ENCODE peak calls at places on chromosome 9, in nine cellular contexts. I is GM23338, O is GM12891, N is stomach, Z is HL-60, P is transverse colon, T is suprapubic skin, M is sigmoid colon, F is GM12892. Q is an unnamed sample.

GRCh38 chr9:104494808-104495207 is 9.3 kb upstream of the OR13F1 start:
- DNase-seq in I (peak), Z (no peak), F (no peak), T (no peak), N (no peak), M (no peak), P (no peak), O (no peak), Q (no peak)

GRCh38 chr9:94490465-94490864 is 64.4 kb upstream of the PCAT7 start:
- DNase-seq in M (no peak), Z (no peak), I (peak), T (no peak), P (no peak), N (no peak), O (no peak), F (no peak), Q (no peak)

GRCh38 chr9:124133752-124134151 is 122.2 kb downstream of the LHX2 start:
- DNase-seq in N (peak), M (no peak), P (peak), O (no peak), T (no peak), I (peak), F (no peak), Z (peak), Q (no peak)

GRCh38 chr9:136321561-136321960 is 5.8 kb upstream of the GPSM1 start:
- DNase-seq in P (no peak), F (no peak), O (no peak), I (no peak), M (no peak), T (no peak), N (no peak), Z (no peak), Q (no peak)

GRCh38 chr9:581673-582497 is 259.6 kb upstream of the DMRT1 start:
- DNase-seq in F (no peak), N (no peak), Z (no peak), I (peak), P (no peak), O (no peak), M (no peak), T (no peak), Q (no peak)

GRCh38 chr9:135392511-135392910 is 87.1 kb upstream of the PPP1R26 start:
- DNase-seq in N (no peak), O (no peak), Z (no peak), T (no peak), F (no peak), P (no peak), I (no peak), M (no peak), Q (no peak)

GRCh38 chr9:107730691-107731090 is 241.1 kb upstream of the KLF4 start:
- DNase-seq in M (no peak), I (no peak), Z (no peak), P (no peak), F (no peak), N (no peak), T (no peak), O (no peak), Q (no peak)

GRCh38 chr9:10366171-10366779 is 246.5 kb downstream of the PTPRD start:
- DNase-seq in I (peak), Z (peak), O (peak), P (no peak), T (no peak), F (no peak), N (no peak), M (no peak), Q (no peak)

GRCh38 chr9:35962126-35962906 is 4.4 kb upstream of the OR2S2 start:
- DNase-seq in I (peak), N (no peak), M (peak), T (no peak), Z (no peak), P (peak), F (no peak), O (no peak), Q (peak)

GRCh38 chr9:2181794-2182193 is 166.6 kb downstream of the SMARCA2 start:
- DNase-seq in F (no peak), N (peak), M (no peak), P (peak), I (peak), T (no peak), O (no peak), Z (peak), Q (no peak)

GRCh38 chr9:87722393-87722792 is 3.5 kb upstream of the CTSL start:
- DNase-seq in P (no peak), M (no peak), F (no peak), Z (no peak), I (no peak), N (no peak), T (no peak), O (no peak), Q (peak)

GRCh38 chr9:14029811-14030210 is 284.1 kb downstream of the NFIB start:
- DNase-seq in M (no peak), T (no peak), F (no peak), O (no peak), P (no peak), I (no peak), N (no peak), Z (no peak), Q (no peak)

GRCh38 chr9:73081979-73082657 is 69.5 kb upstream of the ANXA1 start:
- DNase-seq in T (no peak), Z (no peak), F (peak), M (no peak), I (peak), O (no peak), P (no peak), N (no peak), Q (no peak)

GRCh38 chr9:9117866-9118265 is 1318.3 kb upstream of the DMAC1 start:
- DNase-seq in T (no peak), F (no peak), O (no peak), I (no peak), N (no peak), M (no peak), Z (no peak), P (no peak), Q (no peak)

GRCh38 chr9:119898316-119898715 is 529.1 kb upstream of the BRINP1 start:
- DNase-seq in N (no peak), Z (no peak), I (no peak), M (no peak), F (no peak), T (no peak), O (no peak), P (no peak), Q (no peak)

GRCh38 chr9:31824860-31825259 is 559.6 kb upstream of the ACO1 start:
- DNase-seq in I (no peak), P (no peak), F (no peak), O (no peak), M (no peak), T (no peak), Z (no peak), N (no peak), Q (no peak)

GRCh38 chr9:93974151-93974550 is 19.0 kb upstream of the BARX1 start:
- DNase-seq in O (no peak), I (no peak), F (no peak), T (no peak), P (no peak), M (no peak), Z (no peak), N (peak), Q (no peak)

GRCh38 chr9:96626912-96627311 is 7.3 kb upstream of the CDC14B start:
- DNase-seq in Z (no peak), M (no peak), O (no peak), F (no peak), P (no peak), T (no peak), I (no peak), N (no peak), Q (no peak)

GRCh38 chr9:2299156-2299842 is 284.2 kb downstream of the SMARCA2 start:
- DNase-seq in T (no peak), P (peak), O (no peak), F (no peak), N (peak), Z (no peak), M (no peak), I (no peak), Q (no peak)

GRCh38 chr9:86902606-86903460 is 44.5 kb downstream of the GAS1 start:
- DNase-seq in Z (no peak), M (no peak), O (no peak), T (no peak), I (peak), N (no peak), P (no peak), F (no peak), Q (peak)

GRCh38 chr9:91795500-91796241 is 154.4 kb downstream of the ROR2 start:
- DNase-seq in M (peak), O (no peak), F (no peak), Z (no peak), T (no peak), P (no peak), N (no peak), I (no peak), Q (no peak)
- TF ChIP-seq POLR2AphosphoS5 in M (no peak), O (no peak), F (no peak), Z (no peak), T (no peak), P (no peak), N (no peak), I (no peak), Q (no peak)

GRCh38 chr9:77017505-77017894 is 2.0 kb upstream of the FOXB2 start:
- DNase-seq in T (no peak), M (no peak), N (no peak), I (no peak), O (no peak), P (no peak), F (no peak), Z (no peak), Q (no peak)

GRCh38 chr9:77014597-77015263 is 4.7 kb upstream of the FOXB2 start:
- DNase-seq in M (no peak), F (no peak), T (no peak), Z (no peak), N (no peak), I (peak), P (no peak), O (no peak), Q (no peak)

GRCh38 chr9:77015291-77016048 is 4.0 kb upstream of the FOXB2 start:
- DNase-seq in T (no peak), N (no peak), P (no peak), O (no peak), F (no peak), Z (no peak), M (no peak), I (peak), Q (no peak)

GRCh38 chr9:77016526-77017504 is 2.6 kb upstream of the FOXB2 start:
- DNase-seq in I (peak), Z (no peak), P (no peak), O (no peak), M (no peak), T (no peak), N (no peak), F (no peak), Q (peak)

DNA sequence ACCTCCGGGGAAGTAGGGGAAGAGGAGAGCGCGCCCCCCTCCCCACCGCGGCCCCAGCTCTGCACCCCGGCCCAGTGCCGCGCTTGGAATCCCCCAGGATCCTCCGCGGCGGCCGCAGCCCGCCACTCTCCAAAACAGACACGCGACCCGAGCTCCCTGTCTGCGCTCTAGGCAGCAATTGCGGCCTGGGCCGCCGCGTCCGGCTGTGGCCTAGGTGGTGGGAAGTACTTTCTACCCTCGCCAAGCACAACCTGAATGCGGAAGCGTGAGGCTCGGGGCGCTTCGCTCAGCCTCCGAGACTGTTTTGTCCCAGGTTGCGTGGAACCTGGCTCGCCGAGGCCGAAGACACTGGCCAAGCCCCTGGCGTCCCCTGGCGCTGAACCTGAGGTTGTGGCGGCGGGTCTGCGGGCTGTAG is 3.3 kb upstream of the FOXB2 start:
- DNase-seq in Z (peak), M (no peak), T (no peak), N (no peak), F (no peak), I (peak), P (no peak), O (no peak), Q (no peak)
- TF ChIP-seq POLR2AphosphoS5 in Z (no peak), M (no peak), T (no peak), N (no peak), F (no peak), I (no peak), P (no peak), O (no peak), Q (no peak)

GRCh38 chr9:38720083-38720755 is at the start of gene FAM240B:
- DNase-seq in P (no peak), M (no peak), F (no peak), I (no peak), Z (no peak), N (no peak), O (no peak), T (no peak), Q (no peak)
- TF ChIP-seq POLR2AphosphoS5 in P (no peak), M (no peak), F (no peak), I (no peak), Z (no peak), N (no peak), O (no peak), T (no peak), Q (no peak)

GRCh38 chr9:127647451-127647850 is 35.4 kb downstream of the STXBP1 start:
- DNase-seq in M (no peak), P (no peak), F (no peak), O (no peak), I (no peak), N (no peak), T (no peak), Z (no peak), Q (no peak)
- TF ChIP-seq POLR2AphosphoS5 in M (no peak), P (no peak), F (no peak), O (no peak), I (no peak), N (no peak), T (no peak), Z (no peak), Q (no peak)

DNA sequence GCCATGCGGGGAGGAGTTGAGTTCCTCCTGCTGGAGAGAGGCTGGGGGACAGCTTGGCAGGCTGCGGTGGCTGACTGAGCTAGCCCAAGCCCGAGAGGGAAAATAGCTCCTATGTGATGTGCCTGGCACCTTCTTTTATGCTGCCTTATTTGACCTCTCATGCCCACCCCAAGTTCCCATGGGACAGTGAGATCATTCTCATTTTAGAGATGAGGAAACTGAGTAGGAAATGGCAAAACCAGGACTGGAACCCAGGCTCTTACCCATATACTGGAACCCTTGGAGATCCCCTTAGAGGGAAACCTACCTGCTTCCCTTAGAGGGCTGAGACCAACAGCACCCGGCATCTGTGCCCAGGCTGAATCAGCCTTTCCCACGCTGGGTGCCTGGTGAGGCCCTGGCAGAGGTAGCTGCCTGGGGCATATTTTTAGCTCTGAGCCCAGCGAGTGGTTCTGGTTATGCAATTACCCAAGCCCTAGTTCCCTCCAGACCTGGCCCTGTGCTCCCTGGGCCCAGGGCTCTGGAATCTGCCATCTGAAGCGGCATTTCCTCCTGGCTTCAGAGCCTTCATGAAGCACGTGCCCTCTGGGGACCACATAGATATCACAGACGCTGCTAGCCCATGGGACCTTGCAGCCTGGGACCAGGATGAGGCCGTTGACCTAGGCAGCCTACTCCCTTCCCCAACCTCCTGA is 23.6 kb downstream of the COL27A1 start:
- DNase-seq in F (no peak), Z (no peak), I (no peak), T (no peak), N (no peak), M (peak), O (no peak), P (no peak), Q (no peak)
- TF ChIP-seq POLR2AphosphoS5 in F (no peak), Z (no peak), I (no peak), T (no peak), N (no peak), M (no peak), O (no peak), P (no peak), Q (no peak)